ENCODE peak calls at places on chromosomes 2 and 18, in nine cellular contexts. A is cardiac muscle cell; K is colonic mucosa; V is mammary epithelial cell; W is astrocyte; F is CD4-positive, alpha-beta T cell; N is ascending aorta; B is A549; P is aorta. T is an unnamed sample.

GRCh38 chr18:493974-494601 is 6.4 kb downstream of the COLEC12 start:
- DNase-seq in N (no peak), V (no peak), F (no peak), P (no peak), A (no peak), W (no peak), K (no peak), B (no peak), T (no peak)

GRCh38 chr18:57767259-57768050 is 35.7 kb downstream of the ATP8B1 start:
- DNase-seq in F (no peak), W (no peak), K (no peak), B (no peak), N (no peak), P (no peak), V (no peak), A (no peak), T (no peak)

GRCh38 chr18:66867653-66868052 is 263.8 kb upstream of the CDH19 start:
- DNase-seq in V (peak), W (peak), P (no peak), N (no peak), B (no peak), A (no peak), K (no peak), F (no peak), T (no peak)

GRCh38 chr2:121532894-121533293 is 2.2 kb downstream of the RNU4ATAC start:
- DNase-seq in V (peak), N (no peak), P (no peak), B (no peak), A (no peak), K (no peak), W (no peak), F (no peak), T (no peak)

GRCh38 chr2:47207614-47208013 is 52.5 kb upstream of the STPG4 start:
- DNase-seq in V (no peak), W (no peak), P (no peak), K (no peak), B (no peak), N (no peak), F (no peak), A (no peak), T (no peak)

GRCh38 chr2:70570041-70570661 is 16.5 kb upstream of the TGFA start:
- DNase-seq in A (no peak), V (peak), F (no peak), B (peak), K (no peak), W (peak), P (no peak), N (no peak), T (no peak)

GRCh38 chr2:38997784-38998183 is 108.1 kb downstream of the ARHGEF33 start:
- DNase-seq in K (no peak), B (peak), P (no peak), N (no peak), A (no peak), W (peak), V (peak), F (no peak), T (no peak)

GRCh38 chr18:61922435-61922834 is 29.6 kb upstream of the RNF152 start:
- DNase-seq in V (peak), F (no peak), B (no peak), K (no peak), W (peak), N (no peak), P (no peak), A (no peak), T (no peak)

GRCh38 chr2:218852911-218853667 is 6.5 kb upstream of the WNT6 start:
- DNase-seq in F (peak), P (peak), N (no peak), W (peak), B (no peak), V (peak), K (peak), A (peak), T (peak)

GRCh38 chr2:33377048-33377447 is 99.4 kb upstream of the RASGRP3 start:
- DNase-seq in N (no peak), F (no peak), P (peak), K (no peak), W (peak), A (no peak), V (no peak), B (no peak), T (no peak)

GRCh38 chr2:220946552-220946951 is 625.6 kb downstream of the EPHA4 start:
- DNase-seq in W (peak), K (no peak), N (no peak), P (no peak), B (no peak), A (no peak), F (no peak), V (peak), T (no peak)

GRCh38 chr2:211798868-211799267 is 739.7 kb downstream of the ERBB4 start:
- DNase-seq in F (no peak), K (no peak), A (no peak), P (no peak), N (no peak), V (no peak), B (no peak), W (no peak), T (no peak)

DNA sequence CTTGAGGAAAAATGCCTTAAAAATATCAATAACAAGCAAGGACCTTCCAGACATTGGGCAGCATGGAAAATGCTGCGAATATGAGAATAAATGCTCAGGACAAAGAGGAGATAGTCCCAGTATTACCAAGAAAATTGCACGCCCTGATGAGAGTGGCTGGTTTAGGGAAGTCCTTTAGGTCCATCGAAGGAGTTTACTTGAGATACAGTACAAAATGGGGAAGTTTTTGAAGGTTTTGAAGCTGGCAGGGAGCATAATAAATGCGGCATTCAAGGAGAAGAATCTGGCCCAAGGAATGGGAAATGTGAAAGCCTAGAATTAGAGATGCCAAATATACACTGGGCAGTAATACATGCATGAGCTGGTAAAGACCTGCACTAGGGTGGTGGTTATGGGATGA is 90.2 kb upstream of the SPATS2L start:
- DNase-seq in K (no peak), F (no peak), A (no peak), V (no peak), N (no peak), W (no peak), P (no peak), B (no peak), T (no peak)
- H3K27ac ChIP-seq in K (no peak), F (no peak), A (no peak), V (no peak), N (no peak), W (no peak), P (no peak), B (no peak), T (no peak)

GRCh38 chr18:9824474-9824832 is 61.3 kb upstream of the TXNDC2 start:
- DNase-seq in N (no peak), B (no peak), A (peak), W (peak), F (no peak), P (no peak), K (peak), V (no peak), T (no peak)
- H3K27ac ChIP-seq in N (peak), B (peak), A (no peak), W (peak), F (no peak), P (no peak), K (peak), V (no peak), T (peak)

GRCh38 chr2:237434916-237435315 is 21.0 kb upstream of the COL6A3 start:
- DNase-seq in P (no peak), V (no peak), A (no peak), B (no peak), W (peak), N (no peak), F (peak), K (no peak), T (peak)

GRCh38 chr2:237438082-237438925 is 24.3 kb upstream of the COL6A3 start:
- DNase-seq in P (no peak), K (peak), F (no peak), N (no peak), B (no peak), W (no peak), A (no peak), V (no peak), T (no peak)

GRCh38 chr2:237437566-237437965 is 23.6 kb upstream of the COL6A3 start:
- DNase-seq in P (no peak), N (no peak), F (no peak), K (no peak), A (no peak), B (no peak), W (no peak), V (no peak), T (no peak)

GRCh38 chr2:237433920-237434319 is 20.0 kb upstream of the COL6A3 start:
- DNase-seq in F (peak), B (no peak), K (no peak), W (no peak), A (no peak), N (no peak), P (no peak), V (no peak), T (no peak)

DNA sequence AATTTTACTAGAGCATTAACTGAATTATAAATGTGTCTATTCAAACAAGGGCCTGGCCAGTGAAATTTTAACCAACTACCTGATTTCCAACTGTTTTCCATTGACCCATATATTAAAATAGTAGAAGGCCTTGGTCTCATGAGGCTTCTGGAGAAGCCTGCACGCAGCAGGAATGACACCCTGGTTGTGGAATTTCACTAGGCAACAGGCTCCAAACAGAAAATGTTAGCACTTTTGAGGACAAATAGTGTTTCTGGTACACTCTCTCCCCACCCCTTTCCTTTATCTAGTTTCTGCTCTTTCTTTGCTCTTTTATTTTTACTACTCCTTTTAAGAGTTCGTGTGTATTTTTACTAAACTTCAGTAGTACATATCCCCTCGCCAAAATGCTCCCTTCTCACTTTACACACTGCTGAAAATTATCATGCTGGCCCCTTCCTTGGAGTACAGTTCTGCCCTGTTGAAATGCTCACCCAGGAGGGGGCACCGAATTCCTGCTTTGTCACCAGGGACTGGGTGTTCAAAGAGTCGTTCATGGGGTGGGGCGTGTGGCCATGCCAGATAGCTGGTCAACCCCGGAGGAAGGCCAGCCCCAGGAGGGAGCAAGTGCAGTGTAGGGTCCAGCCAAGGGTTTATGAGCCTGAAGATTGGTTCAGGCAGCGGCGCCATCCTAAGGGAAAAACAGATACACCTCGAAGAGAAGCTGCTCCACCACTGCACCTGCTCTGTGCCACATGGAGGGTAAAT is 22.1 kb upstream of the COL6A3 start:
- DNase-seq in N (no peak), F (no peak), P (peak), W (peak), A (no peak), B (no peak), K (no peak), V (no peak), T (no peak)
- H3K27ac ChIP-seq in N (peak), F (peak), P (peak), W (peak), A (no peak), B (peak), K (no peak), V (peak), T (peak)

GRCh38 chr2:150528861-150529801 is 41.7 kb upstream of the RND3 start:
- DNase-seq in N (no peak), B (peak), A (no peak), K (no peak), W (peak), F (no peak), V (peak), P (no peak), T (no peak)
- H3K27ac ChIP-seq in N (no peak), B (peak), A (no peak), K (no peak), W (peak), F (no peak), V (peak), P (no peak), T (no peak)

T was measured in caudate nucleus.